ENCODE peak calls at places on chromosomes 7 and 10, in five cellular contexts. One of them, this sample, is unnamed.

GRCh38 chr7:131774419-131775220 is 218.2 kb upstream of the PODXL start:
- DNase-seq in astrocyte of the spinal cord: no peak
- DNase-seq in left lung: no peak
- DNase-seq in heart right ventricle: no peak
- DNase-seq in fibroblast of the aortic adventitia: peak
- DNase-seq in this sample: no peak

GRCh38 chr7:151060113-151060415 is 675 bp downstream of the SLC4A2 start:
- DNase-seq in fibroblast of the aortic adventitia: no peak
- DNase-seq in heart right ventricle: no peak
- DNase-seq in left lung: no peak
- DNase-seq in astrocyte of the spinal cord: no peak
- DNase-seq in this sample: no peak

GRCh38 chr10:34195364-34196057 is 619.6 kb downstream of the PARD3 start:
- DNase-seq in astrocyte of the spinal cord: no peak
- DNase-seq in fibroblast of the aortic adventitia: no peak
- DNase-seq in left lung: no peak
- DNase-seq in heart right ventricle: no peak
- DNase-seq in this sample: no peak

GRCh38 chr7:48781783-48782182 is 142.6 kb upstream of the CDC14C start:
- DNase-seq in heart right ventricle: no peak
- DNase-seq in left lung: no peak
- DNase-seq in fibroblast of the aortic adventitia: no peak
- DNase-seq in astrocyte of the spinal cord: peak
- DNase-seq in this sample: no peak

GRCh38 chr10:124588736-124589451 is 127.3 kb downstream of the LHPP start:
- DNase-seq in left lung: no peak
- DNase-seq in astrocyte of the spinal cord: no peak
- DNase-seq in heart right ventricle: peak
- DNase-seq in fibroblast of the aortic adventitia: peak
- DNase-seq in this sample: no peak

GRCh38 chr10:54441286-54441685 is 359.7 kb downstream of the PCDH15 start:
- DNase-seq in heart right ventricle: no peak
- DNase-seq in fibroblast of the aortic adventitia: no peak
- DNase-seq in astrocyte of the spinal cord: no peak
- DNase-seq in left lung: no peak
- DNase-seq in this sample: no peak

GRCh38 chr7:35691827-35692307 is 3.1 kb downstream of the HERPUD2 start:
- DNase-seq in fibroblast of the aortic adventitia: no peak
- DNase-seq in heart right ventricle: no peak
- DNase-seq in left lung: no peak
- DNase-seq in astrocyte of the spinal cord: no peak
- DNase-seq in this sample: no peak

GRCh38 chr7:155534691-155535090 is 11.7 kb downstream of the CNPY1 start:
- DNase-seq in heart right ventricle: no peak
- DNase-seq in left lung: no peak
- DNase-seq in astrocyte of the spinal cord: no peak
- DNase-seq in fibroblast of the aortic adventitia: no peak
- DNase-seq in this sample: no peak

GRCh38 chr7:94969434-94970084 is 62.2 kb downstream of the PPP1R9A start:
- DNase-seq in heart right ventricle: no peak
- DNase-seq in left lung: no peak
- DNase-seq in fibroblast of the aortic adventitia: no peak
- DNase-seq in astrocyte of the spinal cord: no peak
- DNase-seq in this sample: no peak

GRCh38 chr7:90552521-90552920 is 43.6 kb upstream of the CDK14 start:
- DNase-seq in heart right ventricle: no peak
- DNase-seq in astrocyte of the spinal cord: peak
- DNase-seq in fibroblast of the aortic adventitia: peak
- DNase-seq in left lung: no peak
- DNase-seq in this sample: no peak
- TF ChIP-seq CTCF in heart right ventricle: peak
- TF ChIP-seq CTCF in astrocyte of the spinal cord: peak
- TF ChIP-seq CTCF in fibroblast of the aortic adventitia: peak
- TF ChIP-seq CTCF in left lung: peak
- TF ChIP-seq CTCF in this sample: no peak

DNA sequence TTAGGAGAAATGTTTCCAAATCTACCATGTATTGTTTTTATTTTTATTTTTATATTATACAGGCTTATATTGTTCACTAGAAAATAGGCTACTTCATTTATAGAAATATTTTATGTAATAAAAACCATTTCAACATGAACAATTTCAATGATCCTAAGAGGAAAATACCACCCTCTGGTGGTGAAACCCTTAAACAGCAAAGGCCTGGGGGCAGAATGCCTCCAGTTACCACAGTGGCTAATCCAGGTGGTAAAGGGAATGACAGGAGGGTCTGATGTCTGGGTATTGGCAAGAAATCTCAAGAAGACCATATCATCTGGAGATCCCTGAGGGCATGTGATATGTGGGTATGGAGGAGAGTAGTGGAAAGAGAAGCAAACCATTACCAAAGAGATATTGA is 19.3 kb downstream of the MACC1 start:
- DNase-seq in heart right ventricle: no peak
- DNase-seq in fibroblast of the aortic adventitia: peak
- DNase-seq in left lung: no peak
- DNase-seq in astrocyte of the spinal cord: no peak
- DNase-seq in this sample: no peak
- TF ChIP-seq CTCF in heart right ventricle: no peak
- TF ChIP-seq CTCF in fibroblast of the aortic adventitia: peak
- TF ChIP-seq CTCF in left lung: peak
- TF ChIP-seq CTCF in astrocyte of the spinal cord: peak
- TF ChIP-seq CTCF in this sample: no peak

GRCh38 chr7:50068026-50068425 is 25.0 kb downstream of the ZPBP start:
- DNase-seq in heart right ventricle: no peak
- DNase-seq in fibroblast of the aortic adventitia: peak
- DNase-seq in astrocyte of the spinal cord: peak
- DNase-seq in left lung: no peak
- DNase-seq in this sample: no peak
- TF ChIP-seq CTCF in heart right ventricle: no peak
- TF ChIP-seq CTCF in fibroblast of the aortic adventitia: peak
- TF ChIP-seq CTCF in astrocyte of the spinal cord: peak
- TF ChIP-seq CTCF in left lung: peak
- TF ChIP-seq CTCF in this sample: no peak

GRCh38 chr10:70328987-70329386 is 45.2 kb upstream of the NPFFR1 start:
- DNase-seq in astrocyte of the spinal cord: peak
- DNase-seq in left lung: no peak
- DNase-seq in fibroblast of the aortic adventitia: peak
- DNase-seq in heart right ventricle: no peak
- DNase-seq in this sample: no peak

GRCh38 chr10:70331160-70331485 is 47.3 kb upstream of the NPFFR1 start:
- DNase-seq in astrocyte of the spinal cord: no peak
- DNase-seq in heart right ventricle: no peak
- DNase-seq in fibroblast of the aortic adventitia: no peak
- DNase-seq in left lung: no peak
- DNase-seq in this sample: no peak

GRCh38 chr10:70333268-70333667 is 49.2 kb downstream of the LRRC20 start:
- DNase-seq in heart right ventricle: no peak
- DNase-seq in fibroblast of the aortic adventitia: no peak
- DNase-seq in left lung: no peak
- DNase-seq in astrocyte of the spinal cord: no peak
- DNase-seq in this sample: no peak

GRCh38 chr10:70330671-70331070 is 46.9 kb upstream of the NPFFR1 start:
- DNase-seq in fibroblast of the aortic adventitia: no peak
- DNase-seq in left lung: no peak
- DNase-seq in heart right ventricle: no peak
- DNase-seq in astrocyte of the spinal cord: no peak
- DNase-seq in this sample: no peak

GRCh38 chr10:70331486-70332268 is 47.9 kb upstream of the NPFFR1 start:
- DNase-seq in fibroblast of the aortic adventitia: peak
- DNase-seq in astrocyte of the spinal cord: peak
- DNase-seq in left lung: no peak
- DNase-seq in heart right ventricle: peak
- DNase-seq in this sample: no peak
- TF ChIP-seq CTCF in fibroblast of the aortic adventitia: peak
- TF ChIP-seq CTCF in astrocyte of the spinal cord: peak
- TF ChIP-seq CTCF in left lung: no peak
- TF ChIP-seq CTCF in heart right ventricle: no peak
- TF ChIP-seq CTCF in this sample: no peak

GRCh38 chr10:92970301-92971070 is 90.1 kb upstream of the CYP26C1 start:
- DNase-seq in fibroblast of the aortic adventitia: no peak
- DNase-seq in left lung: no peak
- DNase-seq in astrocyte of the spinal cord: peak
- DNase-seq in heart right ventricle: no peak
- DNase-seq in this sample: no peak

GRCh38 chr10:92961638-92962037 is 99.0 kb upstream of the CYP26C1 start:
- DNase-seq in fibroblast of the aortic adventitia: no peak
- DNase-seq in heart right ventricle: no peak
- DNase-seq in left lung: no peak
- DNase-seq in astrocyte of the spinal cord: no peak
- DNase-seq in this sample: no peak

GRCh38 chr10:92969151-92969550 is 91.4 kb upstream of the CYP26C1 start:
- DNase-seq in fibroblast of the aortic adventitia: peak
- DNase-seq in astrocyte of the spinal cord: no peak
- DNase-seq in left lung: no peak
- DNase-seq in heart right ventricle: no peak
- DNase-seq in this sample: no peak

GRCh38 chr10:92965314-92965713 is 95.3 kb upstream of the CYP26C1 start:
- DNase-seq in heart right ventricle: no peak
- DNase-seq in astrocyte of the spinal cord: peak
- DNase-seq in fibroblast of the aortic adventitia: peak
- DNase-seq in left lung: no peak
- DNase-seq in this sample: no peak
- TF ChIP-seq CTCF in heart right ventricle: peak
- TF ChIP-seq CTCF in astrocyte of the spinal cord: peak
- TF ChIP-seq CTCF in fibroblast of the aortic adventitia: peak
- TF ChIP-seq CTCF in left lung: peak
- TF ChIP-seq CTCF in this sample: peak

GRCh38 chr10:99685232-99686041 is 26.1 kb downstream of the ENTPD7 start:
- DNase-seq in heart right ventricle: no peak
- DNase-seq in left lung: no peak
- DNase-seq in fibroblast of the aortic adventitia: no peak
- DNase-seq in astrocyte of the spinal cord: no peak
- DNase-seq in this sample: no peak

GRCh38 chr10:99682032-99682431 is 22.7 kb downstream of the ENTPD7 start:
- DNase-seq in left lung: no peak
- DNase-seq in astrocyte of the spinal cord: no peak
- DNase-seq in heart right ventricle: no peak
- DNase-seq in fibroblast of the aortic adventitia: no peak
- DNase-seq in this sample: no peak

GRCh38 chr10:99681553-99681952 is 22.2 kb downstream of the ENTPD7 start:
- DNase-seq in fibroblast of the aortic adventitia: peak
- DNase-seq in left lung: no peak
- DNase-seq in heart right ventricle: no peak
- DNase-seq in astrocyte of the spinal cord: peak
- DNase-seq in this sample: no peak

GRCh38 chr10:99678921-99679320 is 19.6 kb downstream of the ENTPD7 start:
- DNase-seq in left lung: no peak
- DNase-seq in heart right ventricle: no peak
- DNase-seq in astrocyte of the spinal cord: no peak
- DNase-seq in fibroblast of the aortic adventitia: no peak
- DNase-seq in this sample: no peak

GRCh38 chr10:99682752-99683151 is 23.4 kb downstream of the ENTPD7 start:
- DNase-seq in fibroblast of the aortic adventitia: no peak
- DNase-seq in heart right ventricle: no peak
- DNase-seq in left lung: no peak
- DNase-seq in astrocyte of the spinal cord: no peak
- DNase-seq in this sample: no peak
- TF ChIP-seq CTCF in fibroblast of the aortic adventitia: no peak
- TF ChIP-seq CTCF in heart right ventricle: no peak
- TF ChIP-seq CTCF in left lung: no peak
- TF ChIP-seq CTCF in astrocyte of the spinal cord: peak
- TF ChIP-seq CTCF in this sample: no peak

GRCh38 chr10:78335371-78335690 is 301.7 kb downstream of the RPS24 start:
- DNase-seq in heart right ventricle: no peak
- DNase-seq in astrocyte of the spinal cord: no peak
- DNase-seq in fibroblast of the aortic adventitia: no peak
- DNase-seq in left lung: no peak
- DNase-seq in this sample: no peak
- TF ChIP-seq CTCF in heart right ventricle: no peak
- TF ChIP-seq CTCF in astrocyte of the spinal cord: no peak
- TF ChIP-seq CTCF in fibroblast of the aortic adventitia: peak
- TF ChIP-seq CTCF in left lung: no peak
- TF ChIP-seq CTCF in this sample: no peak

This sample was measured in omental fat pad.